ENCODE peak calls at places on chromosomes 12 and 14, in four cellular contexts. H, Z, N and S are unnamed samples.

GRCh38 chr12:678747-679712 is 15.8 kb upstream of the NINJ2 start:
- DNase-seq in N (no peak), Z (no peak), H (no peak), S (no peak)

GRCh38 chr14:36817071-36817930 is 155.6 kb downstream of the PAX9 start:
- DNase-seq in N (no peak), H (no peak), Z (no peak), S (no peak)

GRCh38 chr12:44696542-44696941 is 179.6 kb downstream of the NELL2 start:
- DNase-seq in Z (peak), N (no peak), H (no peak), S (no peak)

GRCh38 chr12:29499235-29499634 is 1.7 kb upstream of the OVCH1 start:
- DNase-seq in N (no peak), Z (no peak), H (no peak), S (no peak)

GRCh38 chr14:94542111-94542810 is 19.0 kb upstream of the SERPINA4 start:
- DNase-seq in H (no peak), Z (no peak), N (no peak), S (no peak)

GRCh38 chr12:123237646-123238329 is 4.6 kb downstream of the MTRFR start:
- DNase-seq in N (peak), Z (peak), H (peak), S (peak)

GRCh38 chr12:76478045-76478444 is 81.5 kb downstream of the OSBPL8 start:
- DNase-seq in Z (no peak), H (no peak), N (no peak), S (no peak)

GRCh38 chr12:54958048-54958658 is 26.4 kb downstream of the TESPA1 start:
- DNase-seq in N (peak), Z (peak), H (no peak), S (peak)

GRCh38 chr14:94517641-94518257 is 8.5 kb upstream of the SERPINA12 start:
- DNase-seq in Z (peak), H (no peak), N (no peak), S (no peak)

GRCh38 chr14:32085845-32086383 is 8.8 kb downstream of the ARHGAP5 start:
- DNase-seq in N (no peak), H (no peak), Z (no peak), S (no peak)

GRCh38 chr14:100142073-100143040 is 17.1 kb downstream of the DEGS2 start:
- DNase-seq in H (no peak), N (no peak), Z (no peak), S (no peak)

GRCh38 chr12:118033331-118033730 is 16.8 kb downstream of the RFC5 start:
- DNase-seq in Z (no peak), H (no peak), N (no peak), S (no peak)

GRCh38 chr12:31728289-31728916 is 418 bp downstream of the AMN1 start:
- DNase-seq in Z (peak), N (no peak), H (no peak), S (no peak)

GRCh38 chr14:69395929-69396328 is 2.2 kb downstream of the ERH start:
- DNase-seq in N (no peak), H (no peak), Z (no peak), S (no peak)

GRCh38 chr12:115451785-115452736 is 768.1 kb upstream of the TBX3 start:
- DNase-seq in H (peak), Z (peak), N (no peak), S (peak)

GRCh38 chr14:65257405-65257804 is 155.1 kb upstream of the MAX start:
- DNase-seq in N (no peak), Z (no peak), H (no peak), S (no peak)

GRCh38 chr14:49615776-49616175 is 4.7 kb downstream of the RPL36AL start:
- DNase-seq in N (no peak), H (no peak), Z (no peak), S (no peak)

GRCh38 chr14:92460916-92461579 is 52.5 kb upstream of the RIN3 start:
- DNase-seq in H (no peak), N (peak), Z (peak), S (no peak)

GRCh38 chr12:91866566-91866965 is 279.1 kb downstream of the BTG1 start:
- DNase-seq in H (no peak), N (no peak), Z (no peak), S (no peak)

GRCh38 chr12:107296681-107297086 is 203.3 kb upstream of the CRY1 start:
- DNase-seq in H (no peak), N (no peak), Z (no peak), S (no peak)

GRCh38 chr14:77590845-77591506 is 25.5 kb downstream of the SPTLC2 start:
- DNase-seq in N (no peak), H (no peak), Z (no peak), S (no peak)

GRCh38 chr12:112096070-112096469 is 12.5 kb downstream of the NAA25 start:
- DNase-seq in N (no peak), H (no peak), Z (no peak), S (no peak)

GRCh38 chr14:103880334-103880985 is 33.1 kb upstream of the PPP1R13B start:
- DNase-seq in N (peak), Z (no peak), H (no peak), S (peak)

GRCh38 chr14:72783741-72784140 is 110.2 kb downstream of the DPF3 start:
- DNase-seq in N (no peak), H (no peak), Z (no peak), S (no peak)

GRCh38 chr12:110577717-110578521 is 5.2 kb downstream of the PPTC7 start:
- DNase-seq in N (peak), H (peak), Z (no peak), S (no peak)

GRCh38 chr12:52243264-52243773 is 10.3 kb downstream of the KRT7 start:
- DNase-seq in H (no peak), Z (no peak), N (no peak), S (no peak)

GRCh38 chr12:78185109-78185508 is 354.4 kb downstream of the NAV3 start:
- DNase-seq in N (peak), H (no peak), Z (no peak), S (no peak)

GRCh38 chr12:46361667-46362034 is 10.9 kb downstream of the SLC38A2 start:
- DNase-seq in Z (no peak), H (no peak), N (no peak), S (no peak)

GRCh38 chr14:75147423-75148071 is 20.7 kb upstream of the NEK9 start:
- DNase-seq in Z (peak), N (peak), H (no peak), S (peak)

GRCh38 chr12:90410962-90411361 is 544.0 kb downstream of the CCER1 start:
- DNase-seq in H (no peak), Z (no peak), N (no peak), S (no peak)

GRCh38 chr12:56521590-56522371 is at the start of gene RBMS2:
- DNase-seq in N (peak), Z (peak), H (peak), S (peak)

GRCh38 chr12:106446429-106447092 is 89.0 kb downstream of the POLR3B start:
- DNase-seq in H (no peak), N (no peak), Z (no peak), S (peak)

GRCh38 chr14:73825551-73826188 is 26.0 kb upstream of the PTGR2 start:
- DNase-seq in Z (peak), N (peak), H (peak), S (peak)

GRCh38 chr12:91893476-91893875 is 252.2 kb downstream of the BTG1 start:
- DNase-seq in H (no peak), N (no peak), Z (no peak), S (no peak)

GRCh38 chr14:23660290-23661226 is 24.4 kb downstream of the DHRS2 start:
- DNase-seq in N (no peak), H (no peak), Z (no peak), S (no peak)

GRCh38 chr12:6799147-6799546 is 9.8 kb downstream of the CD4 start:
- DNase-seq in N (no peak), H (no peak), Z (no peak), S (no peak)

GRCh38 chr14:105258846-105259245 is 10.5 kb downstream of the BTBD6 start:
- DNase-seq in Z (no peak), N (no peak), H (no peak), S (no peak)